ENCODE peak calls at places on chromosomes 4 and X, in five cellular contexts. A is fibroblast of lung, E is stomach, X is thoracic aorta, T is endothelial cell of umbilical vein. W is an unnamed sample.

GRCh38 chr4:8506373-8507250 is 66.0 kb downstream of the TRMT44 start:
- DNase-seq in X (peak; percentile 13), A (peak; percentile 78), T (no peak), E (no peak), W (no peak)

GRCh38 chr4:53321988-53322289 is 43.9 kb downstream of the SCFD2 start:
- DNase-seq in X (no peak), A (no peak), E (no peak), T (no peak), W (no peak)

GRCh38 chr4:166896254-166896653 is 338.0 kb downstream of the SPOCK3 start:
- DNase-seq in T (no peak), A (no peak), X (no peak), E (no peak), W (no peak)

GRCh38 chr4:55018978-55019377 is 106.4 kb downstream of the KDR start:
- DNase-seq in X (no peak), T (no peak), E (no peak), A (no peak), W (no peak)

GRCh38 chr4:87032884-87033533 is 98.2 kb downstream of the AFF1 start:
- DNase-seq in T (peak; percentile 94), A (peak; percentile 82), X (no peak), E (no peak), W (no peak)

GRCh38 chrX:70030242-70030823 is 19.4 kb downstream of the AWAT2 start:
- DNase-seq in T (peak; percentile 49), X (no peak), A (peak; percentile 9), E (peak; percentile 43), W (peak; percentile 7)

GRCh38 chr4:54745031-54745770 is 87.4 kb downstream of the KIT start:
- DNase-seq in X (no peak), E (no peak), T (peak; percentile 13), A (no peak), W (no peak)

GRCh38 chrX:97168646-97169045 is 284.9 kb downstream of the RPA4 start:
- DNase-seq in T (no peak), X (no peak), A (no peak), E (no peak), W (no peak)

GRCh38 chrX:153438522-153438921 is 7.3 kb downstream of the TREX2 start:
- DNase-seq in E (no peak), A (peak; percentile 18), T (peak; percentile 16), X (no peak), W (no peak)

GRCh38 chr4:85113706-85114105 is 147.2 kb upstream of the WDFY3 start:
- DNase-seq in A (peak; percentile 69), X (no peak), T (no peak), E (no peak), W (no peak)

GRCh38 chr4:89110986-89111832 is at the start of gene TIGD2:
- DNase-seq in T (peak; percentile 84), X (peak; percentile 36), E (peak; percentile 91), A (peak; percentile 79), W (peak; percentile 60)

GRCh38 chrX:50971390-50971789 is 60.9 kb downstream of the BMP15 start:
- DNase-seq in X (no peak), A (peak; percentile 24), T (no peak), E (no peak), W (no peak)

GRCh38 chr4:6225469-6225868 is 25.1 kb upstream of the JAKMIP1 start:
- DNase-seq in E (peak; percentile 24), A (peak; percentile 9), T (peak; percentile 11), X (no peak), W (no peak)

GRCh38 chr4:172815499-172816175 is 353.0 kb upstream of the GALNT7 start:
- DNase-seq in X (no peak), E (no peak), A (no peak), T (no peak), W (no peak)

GRCh38 chr4:6668391-6668790 is 25.3 kb upstream of the S100P start:
- DNase-seq in T (no peak), A (peak; percentile 94), E (no peak), X (no peak), W (peak; percentile 93)

GRCh38 chrX:72569786-72570185 is 2.9 kb downstream of the HDAC8 start:
- DNase-seq in T (peak; percentile 22), A (peak; percentile 92), E (no peak), X (no peak), W (no peak)

GRCh38 chrX:20116087-20116574 is 576 bp downstream of the MAP7D2 start:
- DNase-seq in E (no peak), T (no peak), X (no peak), A (no peak), W (no peak)

GRCh38 chrX:97672138-97672537 is 788.4 kb downstream of the RPA4 start:
- DNase-seq in T (no peak), E (no peak), A (no peak), X (no peak), W (no peak)

GRCh38 chrX:153474266-153474665 is 3.9 kb upstream of the HAUS7 start:
- DNase-seq in A (no peak), T (no peak), X (no peak), E (no peak), W (no peak)

GRCh38 chr4:45650545-45650944 is 473.3 kb downstream of the GABRG1 start:
- DNase-seq in X (no peak), T (no peak), A (no peak), E (no peak), W (no peak)

GRCh38 chr4:1400191-1400805 is 5.9 kb downstream of the NKX1-1 start:
- DNase-seq in T (no peak), A (no peak), E (peak; percentile 20), X (no peak), W (no peak)

GRCh38 chrX:121642415-121642814 is 595.0 kb downstream of the GLUD2 start:
- DNase-seq in E (no peak), A (peak; percentile 79), T (no peak), X (no peak), W (peak; percentile 1)

GRCh38 chr4:21765810-21766407 is 182.7 kb downstream of the KCNIP4 start:
- DNase-seq in E (peak; percentile 34), X (no peak), T (peak; percentile 75), A (peak; percentile 35), W (peak; percentile 51)

GRCh38 chrX:77426811-77427210 is 20.4 kb upstream of the FGF16 start:
- DNase-seq in A (peak; percentile 69), T (peak; percentile 59), E (no peak), X (no peak), W (no peak)

GRCh38 chr4:6463311-6464289 is 8.8 kb downstream of the PPP2R2C start:
- DNase-seq in X (no peak), A (no peak), E (peak; percentile 10), T (no peak), W (no peak)

GRCh38 chr4:183289688-183290087 is 30.4 kb downstream of the CLDN22 start:
- DNase-seq in X (no peak), T (no peak), E (no peak), A (no peak), W (no peak)

GRCh38 chr4:156594619-156595018 is 377.0 kb downstream of the PDGFC start:
- DNase-seq in E (peak; percentile 27), X (no peak), A (peak; percentile 49), T (no peak), W (no peak)

GRCh38 chrX:102808336-102808735 is 87.8 kb downstream of the GPRASP3 start:
- DNase-seq in T (no peak), X (no peak), A (peak; percentile 34), E (no peak), W (no peak)

GRCh38 chr4:53147179-53147578 is 218.7 kb downstream of the SCFD2 start:
- DNase-seq in E (no peak), T (no peak), A (no peak), X (no peak), W (no peak)

DNA sequence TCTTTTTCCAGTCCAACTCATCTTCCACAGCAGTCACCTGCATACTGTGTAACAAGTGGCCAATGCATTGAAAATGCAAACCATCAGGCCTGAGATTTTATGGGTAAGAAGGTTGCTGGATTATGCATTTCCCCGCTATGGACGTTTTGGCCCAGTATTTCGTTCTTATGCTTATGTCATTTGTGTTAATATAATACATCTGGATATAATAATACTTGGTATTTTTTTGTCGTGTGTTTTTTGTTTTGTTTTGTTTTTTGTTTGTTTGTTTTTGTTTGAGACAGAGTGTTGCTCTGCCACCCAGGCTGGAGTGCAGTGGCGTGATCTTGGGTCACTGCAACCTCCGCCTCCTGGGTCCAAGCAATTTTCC is 64.6 kb downstream of the COQ2 start:
- DNase-seq in A (no peak), X (no peak), T (no peak), E (no peak), W (no peak)
- H3K4me1 ChIP-seq in A (no peaks in the 10 kb centered on the region), X (no peaks in the 10 kb centered on the region), T (no peaks in the 10 kb centered on the region), E (peaks cover 8% of the 10 kb centered on the region), W (peaks cover 12% of the 10 kb centered on the region)

GRCh38 chr4:159175165-159175988 is 72.5 kb downstream of the RAPGEF2 start:
- DNase-seq in A (peak; percentile 88), T (peak; percentile 93), E (peak; percentile 53), X (no peak), W (peak; percentile 81)
- H3K4me1 ChIP-seq in A (peaks cover 4% of the 10 kb centered on the region), T (peaks cover 42% of the 10 kb centered on the region), E (peaks cover 24% of the 10 kb centered on the region), X (peaks cover 53% of the 10 kb centered on the region), W (peaks cover 17% of the 10 kb centered on the region)

DNA sequence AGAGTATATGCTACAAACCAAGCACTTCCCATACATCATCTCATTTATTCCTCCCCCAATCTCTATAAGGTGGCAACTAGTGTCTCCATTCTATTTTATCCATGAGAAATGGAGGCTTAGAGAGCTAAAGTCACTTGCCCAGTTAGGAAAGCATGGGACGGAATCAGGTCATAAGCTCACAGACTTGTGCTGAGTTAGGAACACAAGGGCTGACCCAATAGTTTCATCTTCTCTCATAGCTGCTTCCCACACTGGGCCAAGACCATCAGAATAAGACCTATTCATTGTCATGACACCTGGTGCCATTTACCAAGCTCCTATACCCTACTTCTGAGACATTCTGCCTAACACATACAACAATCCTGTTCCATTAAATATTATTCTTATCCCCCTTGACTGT is 167.9 kb downstream of the LDB2 start:
- DNase-seq in E (no peak), A (no peak), X (no peak), T (no peak), W (no peak)
- H3K4me1 ChIP-seq in E (no peaks in the 10 kb centered on the region), A (no peaks in the 10 kb centered on the region), X (no peaks in the 10 kb centered on the region), T (peaks cover 2% of the 10 kb centered on the region), W (no peaks in the 10 kb centered on the region)

GRCh38 chrX:120264315-120264714 is 13.7 kb downstream of the ZBTB33 start:
- DNase-seq in A (no peak), X (no peak), T (no peak), E (no peak), W (no peak)

GRCh38 chrX:120260369-120260768 is 9.8 kb downstream of the ZBTB33 start:
- DNase-seq in A (no peak), X (no peak), T (no peak), E (no peak), W (peak; percentile 52)

DNA sequence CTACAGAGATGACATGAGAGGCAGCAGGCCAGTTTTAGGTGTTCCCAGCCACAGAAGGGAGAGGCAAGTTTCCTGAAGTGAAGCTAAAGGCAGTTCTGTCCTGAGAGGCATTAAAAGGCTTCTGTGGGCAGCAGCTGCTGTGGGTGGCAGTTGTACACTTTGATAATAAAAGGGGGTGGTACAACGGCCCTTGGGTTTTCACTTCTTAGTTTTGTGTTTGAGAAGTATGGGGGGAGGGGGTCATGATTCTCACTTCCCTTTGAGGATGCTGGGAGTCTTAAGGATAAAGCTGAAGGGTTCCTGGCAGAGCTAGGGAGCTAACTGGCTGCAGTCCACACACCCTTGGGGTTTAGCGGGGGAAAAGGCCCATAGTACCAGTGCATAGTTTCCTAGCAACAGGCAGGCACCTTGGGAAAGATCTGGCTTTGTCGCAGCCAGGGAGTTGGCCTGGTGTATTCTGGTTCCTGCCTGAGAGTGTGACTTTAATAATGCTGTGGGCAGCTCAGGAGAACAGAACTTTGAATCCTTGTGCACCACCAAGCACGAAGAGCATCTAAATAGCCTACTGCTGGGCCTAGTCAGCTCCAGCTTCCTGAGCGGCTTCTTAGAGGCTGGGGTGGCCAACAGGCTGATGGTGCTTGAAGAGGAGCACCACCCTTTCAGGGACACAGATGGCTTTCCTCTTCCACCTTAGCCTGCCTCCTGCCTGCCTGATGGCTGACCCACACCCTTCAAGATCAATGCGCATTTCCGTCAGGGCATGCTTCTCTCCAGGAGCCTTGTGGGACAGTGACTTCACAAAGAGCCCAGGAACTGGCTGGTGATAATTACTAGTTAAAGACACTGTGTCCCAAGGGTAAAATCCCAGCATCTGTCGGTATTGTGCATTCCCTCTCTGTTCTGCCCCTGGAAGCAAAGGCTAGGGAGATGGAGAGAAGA is 12.4 kb downstream of the ZBTB33 start:
- DNase-seq in T (no peak), X (no peak), A (no peak), E (no peak), W (no peak)
- H3K4me1 ChIP-seq in T (no peaks in the 10 kb centered on the region), X (no peaks in the 10 kb centered on the region), A (no peaks in the 10 kb centered on the region), E (no peaks in the 10 kb centered on the region), W (no peaks in the 10 kb centered on the region)